ENCODE peak calls at places on chromosomes 1 and 21, in eight cellular contexts. One of them, this sample, is unnamed.

GRCh38 chr1:239276051-239276450 is 110.3 kb upstream of the CHRM3 start:
- DNase-seq in GM23248: no peak
- DNase-seq in mammary epithelial cell: no peak
- DNase-seq in tibial nerve: no peak
- DNase-seq in uterus: no peak
- DNase-seq in AG09309: no peak
- DNase-seq in cardiac muscle cell: no peak
- DNase-seq in ovary: no peak
- DNase-seq in this sample: no peak

GRCh38 chr21:42439284-42440186 is 35.8 kb downstream of the UBASH3A start:
- DNase-seq in GM23248: no peak
- DNase-seq in mammary epithelial cell: no peak
- DNase-seq in tibial nerve: no peak
- DNase-seq in uterus: no peak
- DNase-seq in AG09309: no peak
- DNase-seq in cardiac muscle cell: no peak
- DNase-seq in ovary: no peak
- DNase-seq in this sample: no peak

GRCh38 chr1:3413975-3414710 is 40.3 kb upstream of the ARHGEF16 start:
- DNase-seq in GM23248: no peak
- DNase-seq in mammary epithelial cell: no peak
- DNase-seq in tibial nerve: no peak
- DNase-seq in uterus: no peak
- DNase-seq in AG09309: no peak
- DNase-seq in cardiac muscle cell: no peak
- DNase-seq in ovary: no peak
- DNase-seq in this sample: no peak

GRCh38 chr1:61259379-61260148 is 177.2 kb downstream of the NFIA start:
- DNase-seq in GM23248: peak
- DNase-seq in mammary epithelial cell: no peak
- DNase-seq in tibial nerve: no peak
- DNase-seq in uterus: no peak
- DNase-seq in AG09309: no peak
- DNase-seq in cardiac muscle cell: no peak
- DNase-seq in ovary: no peak
- DNase-seq in this sample: no peak

GRCh38 chr1:84959294-84959693 is 37.6 kb downstream of the MCOLN2 start:
- DNase-seq in GM23248: no peak
- DNase-seq in mammary epithelial cell: no peak
- DNase-seq in tibial nerve: no peak
- DNase-seq in uterus: no peak
- DNase-seq in AG09309: no peak
- DNase-seq in cardiac muscle cell: no peak
- DNase-seq in ovary: no peak
- DNase-seq in this sample: no peak

GRCh38 chr1:94599090-94599813 is 57.7 kb upstream of the F3 start:
- DNase-seq in GM23248: peak
- DNase-seq in mammary epithelial cell: peak
- DNase-seq in tibial nerve: peak
- DNase-seq in uterus: no peak
- DNase-seq in AG09309: no peak
- DNase-seq in cardiac muscle cell: peak
- DNase-seq in ovary: peak
- DNase-seq in this sample: no peak

GRCh38 chr1:3522564-3523270 is 68.3 kb downstream of the ARHGEF16 start:
- DNase-seq in GM23248: peak
- DNase-seq in mammary epithelial cell: no peak
- DNase-seq in tibial nerve: no peak
- DNase-seq in uterus: no peak
- DNase-seq in AG09309: peak
- DNase-seq in cardiac muscle cell: no peak
- DNase-seq in ovary: no peak
- DNase-seq in this sample: no peak

GRCh38 chr1:119636500-119637089 is 11.5 kb downstream of the ZNF697 start:
- DNase-seq in GM23248: no peak
- DNase-seq in mammary epithelial cell: no peak
- DNase-seq in tibial nerve: no peak
- DNase-seq in uterus: no peak
- DNase-seq in AG09309: no peak
- DNase-seq in cardiac muscle cell: no peak
- DNase-seq in ovary: no peak
- DNase-seq in this sample: no peak

GRCh38 chr1:235992346-235992745 is 72.5 kb downstream of the NID1 start:
- DNase-seq in GM23248: no peak
- DNase-seq in mammary epithelial cell: no peak
- DNase-seq in tibial nerve: no peak
- DNase-seq in uterus: peak
- DNase-seq in AG09309: no peak
- DNase-seq in cardiac muscle cell: no peak
- DNase-seq in ovary: no peak
- DNase-seq in this sample: no peak

GRCh38 chr1:44851308-44851707 is 8.3 kb upstream of the PTCH2 start:
- DNase-seq in GM23248: no peak
- DNase-seq in mammary epithelial cell: no peak
- DNase-seq in tibial nerve: no peak
- DNase-seq in uterus: no peak
- DNase-seq in AG09309: no peak
- DNase-seq in cardiac muscle cell: no peak
- DNase-seq in ovary: no peak
- DNase-seq in this sample: no peak

GRCh38 chr1:62691062-62691844 is 3.1 kb upstream of the DOCK7 start:
- DNase-seq in GM23248: no peak
- DNase-seq in mammary epithelial cell: no peak
- DNase-seq in tibial nerve: no peak
- DNase-seq in uterus: no peak
- DNase-seq in AG09309: no peak
- DNase-seq in cardiac muscle cell: no peak
- DNase-seq in ovary: no peak
- DNase-seq in this sample: no peak

GRCh38 chr1:65011983-65012382 is 45.6 kb upstream of the JAK1 start:
- DNase-seq in GM23248: no peak
- DNase-seq in mammary epithelial cell: no peak
- DNase-seq in tibial nerve: no peak
- DNase-seq in uterus: no peak
- DNase-seq in AG09309: no peak
- DNase-seq in cardiac muscle cell: no peak
- DNase-seq in ovary: no peak
- DNase-seq in this sample: no peak

GRCh38 chr1:225468270-225469020 is 40.6 kb upstream of the LBR start:
- DNase-seq in GM23248: no peak
- DNase-seq in mammary epithelial cell: no peak
- DNase-seq in tibial nerve: no peak
- DNase-seq in uterus: no peak
- DNase-seq in AG09309: no peak
- DNase-seq in cardiac muscle cell: no peak
- DNase-seq in ovary: no peak
- DNase-seq in this sample: no peak

GRCh38 chr1:10693497-10694273 is 102.8 kb downstream of the CASZ1 start:
- DNase-seq in GM23248: peak
- DNase-seq in mammary epithelial cell: no peak
- DNase-seq in tibial nerve: no peak
- DNase-seq in uterus: no peak
- DNase-seq in AG09309: no peak
- DNase-seq in cardiac muscle cell: peak
- DNase-seq in ovary: peak
- DNase-seq in this sample: no peak

GRCh38 chr21:35475006-35475405 is 425.9 kb upstream of the RUNX1 start:
- DNase-seq in GM23248: peak
- DNase-seq in mammary epithelial cell: no peak
- DNase-seq in tibial nerve: no peak
- DNase-seq in uterus: no peak
- DNase-seq in AG09309: no peak
- DNase-seq in cardiac muscle cell: no peak
- DNase-seq in ovary: no peak
- DNase-seq in this sample: no peak

GRCh38 chr21:16072692-16073091 is 342.9 kb downstream of the USP25 start:
- DNase-seq in GM23248: peak
- DNase-seq in mammary epithelial cell: no peak
- DNase-seq in tibial nerve: no peak
- DNase-seq in uterus: peak
- DNase-seq in AG09309: peak
- DNase-seq in cardiac muscle cell: no peak
- DNase-seq in ovary: no peak
- DNase-seq in this sample: no peak

GRCh38 chr1:181383695-181384094 is 99.6 kb upstream of the CACNA1E start:
- DNase-seq in GM23248: no peak
- DNase-seq in mammary epithelial cell: peak
- DNase-seq in tibial nerve: no peak
- DNase-seq in uterus: no peak
- DNase-seq in AG09309: no peak
- DNase-seq in cardiac muscle cell: no peak
- DNase-seq in ovary: no peak
- DNase-seq in this sample: no peak

DNA sequence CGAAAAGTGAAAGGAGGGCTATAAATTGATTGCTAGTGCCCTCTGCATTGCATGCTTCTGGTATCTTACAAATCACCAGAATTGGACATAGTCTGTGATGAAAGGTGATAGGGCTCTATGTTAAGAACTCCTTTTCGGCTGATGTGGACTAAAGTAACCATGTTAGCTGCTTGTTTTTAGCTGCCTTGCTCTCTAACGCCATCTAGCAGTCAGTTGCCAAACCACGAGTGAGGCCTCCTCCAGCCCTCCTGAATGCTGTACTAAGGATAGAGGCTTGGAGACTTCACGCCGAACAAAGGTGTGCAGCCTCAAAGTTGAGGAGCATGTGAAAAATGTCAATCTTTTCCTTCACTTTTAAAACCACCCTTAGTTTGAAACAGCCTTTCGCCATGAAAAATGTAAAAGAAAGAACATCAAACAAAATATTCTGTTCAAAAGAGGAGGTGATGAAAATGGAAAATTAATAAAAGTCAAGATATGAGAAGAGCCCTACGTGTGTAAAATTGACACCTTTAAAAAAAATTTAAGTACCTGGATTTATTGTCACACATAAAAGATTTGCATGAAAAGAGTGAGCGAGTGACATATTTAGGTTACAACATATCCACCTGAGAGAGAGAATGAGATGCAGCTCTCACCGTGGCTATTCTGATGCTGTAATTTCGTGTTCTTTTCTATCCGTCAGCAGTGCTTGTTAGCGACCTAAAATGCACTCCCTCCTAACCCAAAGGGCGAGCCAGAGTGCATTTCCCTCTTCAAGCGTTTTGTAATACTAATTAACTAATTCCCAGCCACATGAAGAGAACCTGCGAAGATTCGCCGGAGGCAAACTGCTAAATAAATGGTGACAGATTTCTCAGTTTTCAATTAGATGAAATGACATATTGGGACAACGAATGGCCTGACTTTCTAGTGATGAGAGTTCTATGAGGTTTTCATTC is 8.0 kb downstream of the LRRC53 start:
- DNase-seq in GM23248: peak
- DNase-seq in mammary epithelial cell: peak
- DNase-seq in tibial nerve: peak
- DNase-seq in uterus: peak
- DNase-seq in AG09309: no peak
- DNase-seq in cardiac muscle cell: peak
- DNase-seq in ovary: no peak
- DNase-seq in this sample: no peak
- H3K4me3 ChIP-seq in GM23248: no peak
- H3K4me3 ChIP-seq in mammary epithelial cell: no peak
- H3K4me3 ChIP-seq in tibial nerve: no peak
- H3K4me3 ChIP-seq in uterus: no peak
- H3K4me3 ChIP-seq in AG09309: no peak
- H3K4me3 ChIP-seq in cardiac muscle cell: no peak
- H3K4me3 ChIP-seq in ovary: no peak
- H3K4me3 ChIP-seq in this sample: no peak

GRCh38 chr1:59427155-59427554 is 130.3 kb downstream of the FGGY start:
- DNase-seq in GM23248: peak
- DNase-seq in mammary epithelial cell: peak
- DNase-seq in tibial nerve: no peak
- DNase-seq in uterus: no peak
- DNase-seq in AG09309: no peak
- DNase-seq in cardiac muscle cell: peak
- DNase-seq in ovary: no peak
- DNase-seq in this sample: no peak
- H3K4me3 ChIP-seq in GM23248: no peak
- H3K4me3 ChIP-seq in mammary epithelial cell: no peak
- H3K4me3 ChIP-seq in tibial nerve: no peak
- H3K4me3 ChIP-seq in uterus: no peak
- H3K4me3 ChIP-seq in AG09309: no peak
- H3K4me3 ChIP-seq in cardiac muscle cell: no peak
- H3K4me3 ChIP-seq in ovary: no peak
- H3K4me3 ChIP-seq in this sample: no peak

GRCh38 chr1:241847540-241847795 is 536 bp upstream of the EXO1 start:
- DNase-seq in GM23248: no peak
- DNase-seq in mammary epithelial cell: no peak
- DNase-seq in tibial nerve: no peak
- DNase-seq in uterus: no peak
- DNase-seq in AG09309: no peak
- DNase-seq in cardiac muscle cell: no peak
- DNase-seq in ovary: no peak
- DNase-seq in this sample: no peak
- H3K4me3 ChIP-seq in GM23248: peak
- H3K4me3 ChIP-seq in mammary epithelial cell: peak
- H3K4me3 ChIP-seq in tibial nerve: peak
- H3K4me3 ChIP-seq in uterus: peak
- H3K4me3 ChIP-seq in AG09309: peak
- H3K4me3 ChIP-seq in cardiac muscle cell: peak
- H3K4me3 ChIP-seq in ovary: peak
- H3K4me3 ChIP-seq in this sample: peak

GRCh38 chr1:110345480-110345879 is 6.3 kb downstream of the RBM15 start:
- DNase-seq in GM23248: no peak
- DNase-seq in mammary epithelial cell: no peak
- DNase-seq in tibial nerve: no peak
- DNase-seq in uterus: no peak
- DNase-seq in AG09309: no peak
- DNase-seq in cardiac muscle cell: no peak
- DNase-seq in ovary: no peak
- DNase-seq in this sample: no peak

GRCh38 chr1:110341872-110342331 is 2.7 kb downstream of the RBM15 start:
- DNase-seq in GM23248: no peak
- DNase-seq in mammary epithelial cell: no peak
- DNase-seq in tibial nerve: no peak
- DNase-seq in uterus: no peak
- DNase-seq in AG09309: no peak
- DNase-seq in cardiac muscle cell: no peak
- DNase-seq in ovary: no peak
- DNase-seq in this sample: no peak

GRCh38 chr1:110346690-110347089 is 7.5 kb downstream of the RBM15 start:
- DNase-seq in GM23248: no peak
- DNase-seq in mammary epithelial cell: no peak
- DNase-seq in tibial nerve: no peak
- DNase-seq in uterus: no peak
- DNase-seq in AG09309: no peak
- DNase-seq in cardiac muscle cell: no peak
- DNase-seq in ovary: no peak
- DNase-seq in this sample: no peak

GRCh38 chr1:110343249-110343648 is 4.1 kb downstream of the RBM15 start:
- DNase-seq in GM23248: no peak
- DNase-seq in mammary epithelial cell: no peak
- DNase-seq in tibial nerve: no peak
- DNase-seq in uterus: no peak
- DNase-seq in AG09309: no peak
- DNase-seq in cardiac muscle cell: no peak
- DNase-seq in ovary: no peak
- DNase-seq in this sample: no peak

DNA sequence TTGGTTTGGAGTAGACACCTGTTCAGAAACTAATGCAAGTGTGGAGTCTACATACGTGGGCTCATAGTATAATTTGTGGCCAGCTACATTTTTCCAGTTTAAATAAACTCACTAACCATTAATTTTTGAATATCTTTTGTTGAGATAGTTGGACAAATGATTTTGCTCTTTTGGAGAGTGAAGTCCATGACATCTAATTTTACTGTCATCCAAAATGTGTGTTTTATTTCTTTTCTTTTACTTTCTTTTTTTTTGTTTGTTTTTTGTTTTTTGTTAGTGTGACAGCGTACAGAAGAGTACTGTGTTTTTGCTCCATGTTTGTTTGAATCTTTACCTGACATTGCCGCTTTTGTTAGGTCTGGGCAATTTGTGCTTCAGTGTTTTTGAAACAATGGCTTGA is 5.0 kb downstream of the RBM15 start:
- DNase-seq in GM23248: no peak
- DNase-seq in mammary epithelial cell: no peak
- DNase-seq in tibial nerve: no peak
- DNase-seq in uterus: no peak
- DNase-seq in AG09309: no peak
- DNase-seq in cardiac muscle cell: no peak
- DNase-seq in ovary: no peak
- DNase-seq in this sample: no peak
- H3K4me3 ChIP-seq in GM23248: peak
- H3K4me3 ChIP-seq in mammary epithelial cell: peak
- H3K4me3 ChIP-seq in tibial nerve: no peak
- H3K4me3 ChIP-seq in uterus: no peak
- H3K4me3 ChIP-seq in AG09309: no peak
- H3K4me3 ChIP-seq in cardiac muscle cell: no peak
- H3K4me3 ChIP-seq in ovary: no peak
- H3K4me3 ChIP-seq in this sample: no peak

This sample was measured in retinal pigment epithelial cell.